ENCODE peak calls at places on chromosomes 3 and 15, in five cellular contexts. W, H, J, Y and V are unnamed samples.
A peak's percentile ranks its signal among the peaks of the same experiment; 100 is the strongest.

GRCh38 chr3:124599147-124599765 is 131.0 kb upstream of the UMPS start:
- DNase-seq in Y (no peak), W (no peak), J (no peak), H (no peak), V (no peak)

GRCh38 chr15:80159811-80160569 is 7.2 kb downstream of the FAH start:
- DNase-seq in Y (peak; percentile 42), H (no peak), W (peak; percentile 66), J (no peak), V (no peak)

GRCh38 chr3:172102123-172102882 is 62.9 kb downstream of the FNDC3B start:
- DNase-seq in W (no peak), H (peak; percentile 29), Y (no peak), J (no peak), V (no peak)

GRCh38 chr3:88311826-88312225 is 162.1 kb downstream of the C3orf38 start:
- DNase-seq in W (no peak), H (no peak), Y (no peak), J (no peak), V (no peak)

GRCh38 chr3:122008166-122008565 is 13.9 kb downstream of the ILDR1 start:
- DNase-seq in W (no peak), Y (no peak), J (no peak), H (no peak), V (no peak)

GRCh38 chr3:138867996-138868395 is 33.3 kb upstream of the PIK3CB start:
- DNase-seq in W (no peak), J (no peak), H (no peak), Y (no peak), V (no peak)

GRCh38 chr3:160400048-160400630 is 689 bp downstream of the SMC4 start:
- DNase-seq in H (no peak), W (peak; percentile 41), J (peak; percentile 34), Y (peak; percentile 25), V (no peak)

GRCh38 chr3:122520861-122521260 is 6.1 kb upstream of the KPNA1 start:
- DNase-seq in J (no peak), Y (no peak), W (no peak), H (no peak), V (no peak)

GRCh38 chr3:14808502-14809266 is 10.1 kb upstream of the FGD5 start:
- DNase-seq in H (no peak), Y (no peak), J (no peak), W (no peak), V (no peak)

GRCh38 chr15:88465633-88466219 is 1.5 kb downstream of the MRPL46 start:
- DNase-seq in Y (no peak), W (no peak), H (no peak), J (no peak), V (peak; percentile 12)

GRCh38 chr3:72756900-72757299 is 91.3 kb downstream of the SHQ1 start:
- DNase-seq in H (peak; percentile 35), Y (peak; percentile 67), W (peak; percentile 67), J (no peak), V (no peak)

GRCh38 chr15:90572893-90573292 is 43.2 kb downstream of the CRTC3 start:
- DNase-seq in Y (no peak), H (no peak), J (no peak), W (no peak), V (no peak)

GRCh38 chr3:192892981-192893827 is 24.5 kb downstream of the MB21D2 start:
- DNase-seq in Y (peak; percentile 69), H (peak; percentile 35), J (no peak), W (peak; percentile 74), V (no peak)

GRCh38 chr15:75651810-75652543 is 4.3 kb downstream of the SNX33 start:
- DNase-seq in W (no peak), J (no peak), Y (no peak), H (no peak), V (no peak)

GRCh38 chr15:66761723-66762595 is 59.9 kb downstream of the SMAD6 start:
- DNase-seq in Y (no peak), H (no peak), J (no peak), W (no peak), V (no peak)

GRCh38 chr15:78101423-78102105 is 9.2 kb downstream of the SH2D7 start:
- DNase-seq in J (no peak), W (no peak), H (no peak), Y (no peak), V (no peak)

GRCh38 chr3:119494597-119494996 is 3.8 kb upstream of the TIMMDC1 start:
- DNase-seq in J (no peak), Y (no peak), W (no peak), H (no peak), V (no peak)

GRCh38 chr3:61947456-61947855 is 386.1 kb downstream of the PTPRG start:
- DNase-seq in H (no peak), J (no peak), W (no peak), Y (no peak), V (no peak)

GRCh38 chr3:123719785-123720531 is 135.1 kb upstream of the HACD2 start:
- DNase-seq in H (no peak), J (no peak), W (no peak), Y (no peak), V (no peak)

GRCh38 chr3:15754047-15754446 is 43.7 kb downstream of the ANKRD28 start:
- DNase-seq in Y (no peak), J (no peak), W (no peak), H (no peak), V (no peak)

GRCh38 chr3:170132335-170132734 is 49.2 kb downstream of the PHC3 start:
- DNase-seq in W (no peak), J (no peak), Y (no peak), H (no peak), V (no peak)

GRCh38 chr3:42802876-42803799 is 1.2 kb downstream of the HIGD1A start:
- DNase-seq in W (no peak), Y (peak; percentile 17), H (no peak), J (peak; percentile 31), V (no peak)

GRCh38 chr3:160935413-160936095 is 169.6 kb downstream of the B3GALNT1 start:
- DNase-seq in W (no peak), H (no peak), J (no peak), Y (no peak), V (no peak)

GRCh38 chr15:101255615-101256350 is 3.9 kb upstream of the CHSY1 start:
- DNase-seq in J (no peak), W (no peak), Y (no peak), H (no peak), V (no peak)

GRCh38 chr3:50156991-50157493 is 1.9 kb downstream of the SEMA3F start:
- DNase-seq in Y (no peak), J (no peak), W (no peak), H (no peak), V (no peak)

GRCh38 chr3:151084893-151085226 is 604 bp upstream of the MED12L start:
- DNase-seq in J (no peak), Y (peak; percentile 31), W (no peak), H (no peak), V (no peak)

GRCh38 chr15:47194718-47195117 is 522.6 kb upstream of the SEMA6D start:
- DNase-seq in J (no peak), Y (no peak), W (no peak), H (no peak), V (no peak)

GRCh38 chr15:73047882-73048281 is 4.4 kb upstream of the NEO1 start:
- DNase-seq in H (no peak), Y (no peak), J (no peak), W (no peak), V (no peak)

GRCh38 chr15:96538506-96538905 is 208.0 kb downstream of the NR2F2 start:
- DNase-seq in Y (no peak), J (no peak), W (no peak), H (no peak), V (no peak)

GRCh38 chr15:96540283-96540682 is 209.8 kb downstream of the NR2F2 start:
- DNase-seq in H (no peak), Y (no peak), W (no peak), J (no peak), V (no peak)

GRCh38 chr15:96544162-96544756 is 213.8 kb downstream of the NR2F2 start:
- DNase-seq in J (no peak), W (no peak), H (no peak), Y (no peak), V (no peak)

DNA sequence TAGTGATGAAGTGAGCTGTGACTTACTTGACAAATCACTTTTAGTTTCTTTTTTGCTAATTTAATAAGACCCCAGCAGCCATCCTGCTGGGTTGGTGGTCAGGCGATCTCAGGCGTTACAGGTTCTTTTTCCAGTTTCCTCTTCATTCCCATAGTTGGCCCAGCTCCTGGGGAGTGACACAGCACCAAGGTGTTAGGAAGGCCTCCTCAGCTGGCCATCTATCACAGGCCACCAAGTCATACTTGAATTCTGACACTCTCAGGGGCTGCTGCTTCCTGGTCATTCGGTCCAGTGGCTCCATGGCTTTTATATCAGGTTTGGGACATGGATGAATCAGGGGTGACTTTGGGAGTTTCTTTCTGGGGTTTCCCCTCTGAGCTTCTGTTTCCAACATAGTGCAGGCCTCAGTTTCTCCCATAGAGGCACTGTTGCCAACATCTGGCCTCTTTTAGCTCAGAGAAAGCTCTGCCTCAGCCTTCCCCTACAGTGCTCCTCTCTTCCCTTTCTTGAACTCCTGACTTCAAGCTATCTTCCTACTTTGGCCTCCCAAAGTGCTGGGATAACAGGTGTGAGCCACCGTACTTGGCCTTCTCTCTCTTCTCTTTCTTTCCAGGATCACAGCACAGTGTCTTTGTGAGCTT is 211.8 kb downstream of the NR2F2 start:
- DNase-seq in H (no peak), Y (no peak), J (no peak), W (no peak), V (no peak)
- TF ChIP-seq CTCF in H (no peak), Y (no peak), J (no peak), W (no peak), V (no peak)

GRCh38 chr15:64961013-64961412 is 28.7 kb downstream of the SPG21 start:
- DNase-seq in Y (no peak), H (no peak), J (no peak), W (no peak), V (no peak)
- TF ChIP-seq CTCF in Y (no peak), H (no peak), J (no peak), W (no peak), V (no peak)

DNA sequence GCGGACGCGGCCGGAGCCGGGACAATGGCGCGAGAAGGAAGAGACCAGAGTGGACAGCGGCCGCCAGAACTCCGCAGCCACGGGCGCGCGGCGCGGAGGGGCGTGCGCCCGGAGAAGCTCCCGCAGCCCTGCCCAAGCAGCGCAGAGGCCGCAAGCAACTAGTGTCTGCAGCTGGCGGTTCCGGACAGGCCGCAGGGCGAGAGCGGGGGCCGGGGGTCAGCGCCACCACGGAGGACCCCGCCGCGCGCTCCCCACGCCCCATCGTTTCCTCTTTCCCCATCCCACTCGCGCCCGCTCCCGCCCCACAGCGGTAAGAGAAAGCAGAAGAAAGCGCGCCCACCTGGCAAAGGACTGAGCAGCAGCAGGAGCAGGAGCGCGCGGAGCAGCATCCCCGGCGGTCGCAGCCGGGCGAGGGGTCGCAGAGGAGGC is 440 bp downstream of the PRTG start:
- DNase-seq in J (peak; percentile 49), H (no peak), Y (peak; percentile 44), W (peak; percentile 52), V (no peak)
- TF ChIP-seq CTCF in J (no peak), H (no peak), Y (no peak), W (no peak), V (peak; percentile 14)

DNA sequence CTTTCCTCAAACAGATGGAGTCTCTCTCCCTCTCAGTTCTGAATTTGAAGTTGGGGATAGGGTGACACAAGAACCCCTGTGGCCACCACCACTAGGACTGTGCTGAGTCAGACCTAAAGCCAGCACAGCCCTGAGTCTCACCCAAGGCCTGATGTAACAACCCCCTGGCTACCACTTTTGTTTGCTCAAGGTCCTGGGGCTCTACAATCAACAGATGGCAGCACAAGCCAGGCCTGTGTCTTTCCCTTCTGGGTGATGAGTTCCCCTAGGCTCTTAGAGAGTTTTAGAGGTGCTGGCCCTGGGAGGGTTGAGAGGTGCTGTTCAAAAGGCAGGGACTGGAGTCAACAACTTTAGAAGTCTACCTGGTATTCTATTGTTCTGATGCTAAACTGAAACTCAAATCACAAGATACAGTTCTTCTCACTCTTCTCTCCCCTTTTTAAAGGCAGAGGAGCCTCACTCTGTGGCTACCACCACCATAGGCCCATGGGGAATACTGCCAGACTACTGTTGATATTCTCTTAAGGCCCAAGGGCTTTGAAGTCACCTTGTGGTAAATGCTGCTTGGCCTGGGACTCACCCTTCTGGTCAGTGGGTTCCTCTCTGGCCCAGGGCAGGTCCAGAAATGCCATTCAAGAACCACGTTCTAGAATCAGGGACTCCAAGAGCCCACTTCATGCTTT is 6.5 kb downstream of the OR5K4 start:
- DNase-seq in Y (no peak), J (no peak), W (no peak), H (no peak), V (no peak)
- TF ChIP-seq CTCF in Y (no peak), J (no peak), W (no peak), H (no peak), V (no peak)